ENCODE peak calls at places on chromosomes 13 and 19, in eight cellular contexts. U, F, A, V, O, J, Z and H are unnamed samples.

GRCh38 chr13:24672141-24673132 is 7.8 kb upstream of the ATP12A start:
- DNase-seq in U (no peak), F (no peak), A (no peak), V (no peak), O (no peak), J (no peak), Z (no peak), H (no peak)

GRCh38 chr13:27663947-27664346 is 42.3 kb downstream of the POLR1D start:
- DNase-seq in U (no peak), F (no peak), A (no peak), V (no peak), O (no peak), J (no peak), Z (no peak), H (no peak)

GRCh38 chr13:37014609-37015008 is 14.0 kb downstream of the EXOSC8 start:
- DNase-seq in U (no peak), F (no peak), A (no peak), V (no peak), O (no peak), J (no peak), Z (no peak), H (peak; percentile 14)

GRCh38 chr19:5679289-5680082 is 830 bp downstream of the MICOS13 start:
- DNase-seq in U (no peak), F (no peak), A (no peak), V (no peak), O (no peak), J (no peak), Z (no peak), H (no peak)

GRCh38 chr19:17579523-17580244 is 24.2 kb downstream of the COLGALT1 start:
- DNase-seq in U (no peak), F (peak; percentile 81), A (peak; percentile 71), V (peak; percentile 57), O (no peak), J (no peak), Z (peak; percentile 19), H (peak; percentile 63)

GRCh38 chr13:29901714-29902631 is 51.6 kb upstream of the UBL3 start:
- DNase-seq in U (no peak), F (no peak), A (no peak), V (peak; percentile 99), O (peak; percentile 98), J (no peak), Z (peak; percentile 27), H (peak; percentile 98)

GRCh38 chr19:40623403-40624239 is 22.5 kb downstream of the LTBP4 start:
- DNase-seq in U (no peak), F (peak; percentile 77), A (no peak), V (no peak), O (peak; percentile 98), J (no peak), Z (no peak), H (no peak)

GRCh38 chr13:73937420-73937819 is 196.8 kb downstream of the KLF12 start:
- DNase-seq in U (no peak), F (no peak), A (no peak), V (no peak), O (peak; percentile 22), J (no peak), Z (no peak), H (peak; percentile 28)

GRCh38 chr19:1773173-1773572 is 19.9 kb downstream of the ONECUT3 start:
- DNase-seq in U (no peak), F (no peak), A (no peak), V (peak; percentile 78), O (peak; percentile 82), J (no peak), Z (no peak), H (peak; percentile 18)

GRCh38 chr13:33642374-33643065 is 175.4 kb upstream of the RFC3 start:
- DNase-seq in U (no peak), F (no peak), A (peak; percentile 57), V (peak; percentile 99), O (no peak), J (no peak), Z (no peak), H (peak; percentile 92)

GRCh38 chr13:114024603-114025431 is 50.9 kb upstream of the C13orf46 start:
- DNase-seq in U (no peak), F (no peak), A (peak; percentile 39), V (no peak), O (no peak), J (no peak), Z (no peak), H (no peak)

GRCh38 chr19:32203161-32203560 is 142.2 kb upstream of the ZNF507 start:
- DNase-seq in U (no peak), F (peak; percentile 21), A (no peak), V (no peak), O (no peak), J (no peak), Z (no peak), H (no peak)

GRCh38 chr13:45728759-45729158 is 26.6 kb downstream of the CBY2 start:
- DNase-seq in U (no peak), F (no peak), A (no peak), V (no peak), O (no peak), J (no peak), Z (no peak), H (no peak)

GRCh38 chr19:30908262-30908771 is 440.9 kb downstream of the TSHZ3 start:
- DNase-seq in U (no peak), F (no peak), A (no peak), V (peak; percentile 17), O (no peak), J (no peak), Z (no peak), H (no peak)

GRCh38 chr13:99652141-99652540 is 150.9 kb downstream of the TM9SF2 start:
- DNase-seq in U (no peak), F (no peak), A (no peak), V (no peak), O (no peak), J (no peak), Z (no peak), H (no peak)

GRCh38 chr19:739998-740715 is 10.8 kb upstream of the MISP start:
- DNase-seq in U (no peak), F (no peak), A (no peak), V (no peak), O (no peak), J (no peak), Z (no peak), H (no peak)

GRCh38 chr13:84980571-84980970 is 818.6 kb downstream of the SLITRK6 start:
- DNase-seq in U (no peak), F (no peak), A (no peak), V (no peak), O (no peak), J (no peak), Z (no peak), H (no peak)

GRCh38 chr19:2494447-2495129 is 18.7 kb downstream of the GADD45B start:
- DNase-seq in U (peak; percentile 39), F (peak; percentile 89), A (peak; percentile 89), V (peak; percentile 92), O (peak; percentile 71), J (peak; percentile 28), Z (peak; percentile 52), H (peak; percentile 84)

GRCh38 chr13:113080361-113080831 is 25.2 kb upstream of the F7 start:
- DNase-seq in U (no peak), F (no peak), A (peak; percentile 29), V (no peak), O (no peak), J (no peak), Z (no peak), H (no peak)

GRCh38 chr13:73908809-73909208 is 225.4 kb downstream of the KLF12 start:
- DNase-seq in U (no peak), F (no peak), A (no peak), V (no peak), O (no peak), J (no peak), Z (no peak), H (no peak)

GRCh38 chr13:50580684-50581305 is 262.7 kb downstream of the DLEU7 start:
- DNase-seq in U (no peak), F (no peak), A (no peak), V (peak; percentile 62), O (peak; percentile 98), J (no peak), Z (no peak), H (peak; percentile 89)

GRCh38 chr19:17246681-17247425 is 1.1 kb upstream of the NR2F6 start:
- DNase-seq in U (no peak), F (peak; percentile 80), A (no peak), V (peak; percentile 55), O (no peak), J (no peak), Z (no peak), H (peak; percentile 58)

GRCh38 chr13:36163809-36164308 is 32.7 kb upstream of the DCLK1 start:
- DNase-seq in U (no peak), F (peak; percentile 87), A (peak; percentile 76), V (peak; percentile 55), O (peak; percentile 96), J (no peak), Z (no peak), H (peak; percentile 95)

GRCh38 chr13:32022292-32022691 is 9.3 kb upstream of the FRY start:
- DNase-seq in U (no peak), F (no peak), A (no peak), V (peak; percentile 53), O (no peak), J (no peak), Z (no peak), H (no peak)

GRCh38 chr13:95341441-95341840 is 40.2 kb upstream of the ABCC4 start:
- DNase-seq in U (no peak), F (no peak), A (no peak), V (no peak), O (peak; percentile 37), J (no peak), Z (no peak), H (no peak)

GRCh38 chr19:57817976-57818375 is 3.3 kb upstream of the ZNF552 start:
- DNase-seq in U (no peak), F (no peak), A (no peak), V (no peak), O (no peak), J (no peak), Z (no peak), H (no peak)

GRCh38 chr13:33150146-33150545 is 133.9 kb downstream of the KL start:
- DNase-seq in U (no peak), F (no peak), A (no peak), V (peak; percentile 71), O (no peak), J (no peak), Z (no peak), H (peak; percentile 63)

GRCh38 chr19:10553943-10554381 is 10.3 kb downstream of the ATG4D start:
- DNase-seq in U (no peak), F (no peak), A (no peak), V (no peak), O (no peak), J (no peak), Z (peak; percentile 22), H (no peak)

GRCh38 chr13:111590796-111591195 is 270.4 kb downstream of the TEX29 start:
- DNase-seq in U (no peak), F (peak; percentile 35), A (no peak), V (no peak), O (no peak), J (no peak), Z (no peak), H (no peak)

GRCh38 chr13:74528751-74529513 is 394.7 kb upstream of the KLF12 start:
- DNase-seq in U (no peak), F (no peak), A (no peak), V (no peak), O (no peak), J (no peak), Z (no peak), H (no peak)